ENCODE peak calls at places on chromosomes 5 and 9, in seven cellular contexts. C is astrocyte of the cerebellum, Z is frontal cortex, F is HTR-8/SVneo, S is brain microvascular endothelial cell, R is kidney epithelial cell, Q is dermis blood vessel endothelial cell. G is an unnamed sample.

GRCh38 chr9:112861638-112862555 is 28.8 kb downstream of the SLC46A2 start:
- DNase-seq in F (no peak), Z (no peak), R (no peak), C (no peak), Q (peak), S (peak), G (peak)

GRCh38 chr5:130616161-130616560 is 548.9 kb downstream of the HINT1 start:
- DNase-seq in R (no peak), Q (no peak), C (no peak), Z (no peak), F (no peak), S (no peak), G (peak)

GRCh38 chr5:152593388-152593787 is 188.3 kb upstream of the NMUR2 start:
- DNase-seq in S (no peak), C (no peak), Z (no peak), R (no peak), Q (no peak), F (no peak), G (peak)

GRCh38 chr9:97559111-97559514 is 57.6 kb downstream of the TMOD1 start:
- DNase-seq in C (no peak), Z (no peak), Q (no peak), S (no peak), R (peak), F (no peak), G (no peak)

GRCh38 chr5:55885359-55885758 is 34.2 kb downstream of the IL31RA start:
- DNase-seq in Q (no peak), S (no peak), F (no peak), C (no peak), Z (no peak), R (no peak), G (no peak)

GRCh38 chr5:139744471-139745120 is 51.0 kb upstream of the PSD2 start:
- DNase-seq in Z (no peak), Q (no peak), S (no peak), R (no peak), F (no peak), C (no peak), G (no peak)

GRCh38 chr5:179869641-179870402 is 11.2 kb upstream of the MRNIP start:
- DNase-seq in F (no peak), R (no peak), C (no peak), Z (no peak), S (no peak), Q (no peak), G (no peak)

GRCh38 chr9:20216438-20216837 is 405.9 kb downstream of the MLLT3 start:
- DNase-seq in F (no peak), Q (no peak), R (no peak), S (no peak), Z (no peak), C (no peak), G (no peak)

GRCh38 chr5:126015244-126016054 is 407.8 kb upstream of the GRAMD2B start:
- DNase-seq in Q (no peak), Z (no peak), R (peak), C (peak), S (peak), F (no peak), G (peak)

GRCh38 chr5:107388111-107388861 is 282.5 kb downstream of the EFNA5 start:
- DNase-seq in C (peak), F (peak), S (peak), Z (no peak), Q (peak), R (no peak), G (peak)

GRCh38 chr9:122228191-122228905 is 409 bp downstream of the LHX6 start:
- DNase-seq in R (no peak), S (no peak), F (no peak), C (no peak), Q (peak), Z (peak), G (no peak)

GRCh38 chr9:14512942-14513341 is 180.3 kb downstream of the ZDHHC21 start:
- DNase-seq in Q (no peak), R (no peak), C (no peak), Z (no peak), F (no peak), S (no peak), G (no peak)

GRCh38 chr5:103120607-103121200 is 603 bp downstream of the PPIP5K2 start:
- DNase-seq in S (peak), C (no peak), R (no peak), F (peak), Q (peak), Z (no peak), G (peak)

GRCh38 chr5:12250454-12250853 is 346.2 kb upstream of the CTNND2 start:
- DNase-seq in F (no peak), Z (no peak), S (no peak), R (no peak), Q (no peak), C (no peak), G (no peak)

GRCh38 chr5:52856564-52856963 is 68.8 kb downstream of the ITGA1 start:
- DNase-seq in Q (no peak), R (peak), Z (no peak), C (no peak), S (no peak), F (no peak), G (peak)

GRCh38 chr5:111782171-111782570 is 25.2 kb upstream of the NREP start:
- DNase-seq in Z (no peak), C (no peak), Q (no peak), F (no peak), R (no peak), S (no peak), G (peak)

GRCh38 chr5:115260248-115260647 is 2.4 kb downstream of the PGGT1B start:
- DNase-seq in Z (no peak), F (no peak), R (no peak), C (no peak), S (no peak), Q (no peak), G (no peak)

GRCh38 chr9:78601957-78602565 is 305.1 kb downstream of the PSAT1 start:
- DNase-seq in Q (peak), S (peak), R (no peak), F (no peak), Z (no peak), C (peak), G (peak)

G was measured in fibroblast of mammary gland.